ENCODE peak calls at places on chromosomes 13 and 19, in five cellular contexts. T is transverse colon, F is esophagus squamous epithelium, X is right lobe of liver, G is Peyer's patch. Q is an unnamed sample. For H3K4me1, the result is how much of the 10 kb centered on the place peaks cover.

GRCh38 chr19:33406521-33407139 is 33.1 kb downstream of the CEBPG start:
- DNase-seq in F (peak), X (peak), G (peak), T (peak), Q (peak)

GRCh38 chr19:34926361-34926684 is 380 bp upstream of the ZNF30 start:
- DNase-seq in X (no peak), G (no peak), F (no peak), T (no peak), Q (no peak)

GRCh38 chr19:18856385-18857126 is 24.8 kb downstream of the UPF1 start:
- DNase-seq in T (no peak), G (no peak), X (peak), F (no peak), Q (no peak)

GRCh38 chr19:16340654-16341053 is 16.0 kb downstream of the KLF2 start:
- DNase-seq in G (no peak), T (no peak), X (no peak), F (no peak), Q (no peak)

GRCh38 chr13:80802946-80803345 is 462.0 kb upstream of the SPRY2 start:
- DNase-seq in F (no peak), G (no peak), X (no peak), T (no peak), Q (no peak)

GRCh38 chr13:34294483-34295129 is 476.7 kb downstream of the RFC3 start:
- DNase-seq in T (no peak), G (no peak), X (no peak), F (no peak), Q (no peak)

GRCh38 chr13:112902669-112903068 is 66.3 kb upstream of the MCF2L start:
- DNase-seq in T (no peak), X (peak), G (no peak), F (no peak), Q (peak)

GRCh38 chr13:42064259-42064658 is 15.8 kb downstream of the DGKH start:
- DNase-seq in G (no peak), X (no peak), F (no peak), T (no peak), Q (no peak)

GRCh38 chr19:35149463-35149862 is 5.1 kb upstream of the FXYD5 start:
- DNase-seq in F (no peak), G (no peak), X (no peak), T (no peak), Q (no peak)

GRCh38 chr13:98476538-98476966 is 100.4 kb downstream of the STK24 start:
- DNase-seq in G (peak), F (no peak), T (peak), X (peak), Q (peak)

GRCh38 chr19:1826557-1827521 is 14.8 kb upstream of the ATP8B3 start:
- DNase-seq in X (peak), F (no peak), T (no peak), G (no peak), Q (no peak)

GRCh38 chr19:17332677-17333581 is 1.7 kb downstream of the ANO8 start:
- DNase-seq in F (no peak), X (peak), T (no peak), G (no peak), Q (peak)

GRCh38 chr19:49328741-49329140 is 3.8 kb upstream of the SLC6A16 start:
- DNase-seq in T (no peak), F (no peak), G (no peak), X (no peak), Q (no peak)

GRCh38 chr13:69109891-69110525 is 997.6 kb upstream of the ATXN8OS start:
- DNase-seq in X (no peak), G (no peak), F (no peak), T (no peak), Q (no peak)

GRCh38 chr13:75715598-75716523 is 79.7 kb downstream of the LMO7 start:
- DNase-seq in T (no peak), F (no peak), G (no peak), X (no peak), Q (no peak)

GRCh38 chr19:45716314-45717130 is 14.2 kb downstream of the FBXO46 start:
- DNase-seq in F (no peak), T (peak), X (no peak), G (no peak), Q (no peak)

GRCh38 chr13:68051910-68052309 is 821.8 kb upstream of the PCDH9 start:
- DNase-seq in T (no peak), X (no peak), F (no peak), G (no peak), Q (no peak)

GRCh38 chr19:48968179-48968661 is 3.1 kb downstream of the FTL start:
- DNase-seq in X (peak), F (no peak), T (no peak), G (no peak), Q (no peak)

GRCh38 chr19:43501661-43502418 is 2.7 kb downstream of the PHLDB3 start:
- DNase-seq in T (no peak), X (no peak), G (no peak), F (no peak), Q (no peak)

GRCh38 chr13:105579821-105580707 is 955.4 kb downstream of the EFNB2 start:
- DNase-seq in G (no peak), T (no peak), F (no peak), X (no peak), Q (no peak)

GRCh38 chr13:75202981-75203380 is 279.0 kb downstream of the TBC1D4 start:
- DNase-seq in F (no peak), X (no peak), T (no peak), G (no peak), Q (no peak)

DNA sequence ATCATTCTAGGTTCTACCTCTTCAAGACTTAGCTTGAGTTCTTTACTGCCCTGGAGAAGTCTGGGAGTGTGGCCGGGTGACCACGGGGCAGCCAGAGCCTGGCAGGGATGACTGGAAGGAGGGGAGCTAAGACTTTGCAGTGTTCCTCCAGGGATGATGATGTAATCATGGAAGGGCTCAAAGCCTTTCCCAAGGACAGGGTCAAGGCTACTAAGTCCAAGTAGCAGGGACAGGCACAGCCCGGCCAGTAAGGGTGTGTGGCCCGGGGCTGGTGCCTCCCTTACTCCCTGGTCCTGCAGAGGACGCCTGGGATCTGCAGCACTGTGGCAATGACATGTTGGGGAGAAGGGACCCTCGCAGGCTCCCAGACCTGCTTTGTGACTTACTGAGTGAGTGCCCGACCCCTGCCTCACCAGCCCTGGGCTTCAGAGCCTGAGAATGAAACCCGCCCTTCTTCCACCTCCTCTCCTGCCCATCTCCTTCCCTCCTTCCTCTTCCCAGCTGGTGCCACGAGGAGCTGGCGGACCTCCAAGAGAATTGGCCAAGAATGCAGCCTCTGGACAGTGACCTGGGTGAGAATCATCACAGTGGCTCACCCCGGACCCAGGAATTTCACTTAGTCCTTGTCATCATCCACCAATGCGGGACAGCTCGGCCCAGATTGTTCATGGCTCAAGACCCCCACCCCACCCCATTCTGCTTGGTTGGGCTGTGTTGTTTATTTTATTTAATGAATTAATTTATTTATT is 15.6 kb upstream of the FBXO17 start:
- DNase-seq in G (no peak), X (peak), F (no peak), T (no peak), Q (no peak)
- TF ChIP-seq POLR2A in G (no peak), X (no peak), F (no peak), T (no peak), Q (no peak)

GRCh38 chr13:31042084-31042483 is 109.6 kb downstream of the TEX26 start:
- DNase-seq in X (no peak), G (peak), F (no peak), T (no peak), Q (no peak)
- H3K4me1 ChIP-seq in X (under half), G (under half), F (under half), T (under half), Q (under half)

GRCh38 chr13:100724568-100724967 is 50.0 kb upstream of the TMTC4 start:
- DNase-seq in T (no peak), G (no peak), X (no peak), F (no peak), Q (no peak)

GRCh38 chr13:100733261-100733660 is 58.7 kb upstream of the TMTC4 start:
- DNase-seq in F (no peak), G (no peak), T (no peak), X (no peak), Q (no peak)

GRCh38 chr13:100722517-100722916 is 47.9 kb upstream of the TMTC4 start:
- DNase-seq in X (no peak), G (no peak), F (no peak), T (no peak), Q (no peak)

GRCh38 chr13:100725472-100725871 is 50.9 kb upstream of the TMTC4 start:
- DNase-seq in X (no peak), T (no peak), F (no peak), G (no peak), Q (no peak)

DNA sequence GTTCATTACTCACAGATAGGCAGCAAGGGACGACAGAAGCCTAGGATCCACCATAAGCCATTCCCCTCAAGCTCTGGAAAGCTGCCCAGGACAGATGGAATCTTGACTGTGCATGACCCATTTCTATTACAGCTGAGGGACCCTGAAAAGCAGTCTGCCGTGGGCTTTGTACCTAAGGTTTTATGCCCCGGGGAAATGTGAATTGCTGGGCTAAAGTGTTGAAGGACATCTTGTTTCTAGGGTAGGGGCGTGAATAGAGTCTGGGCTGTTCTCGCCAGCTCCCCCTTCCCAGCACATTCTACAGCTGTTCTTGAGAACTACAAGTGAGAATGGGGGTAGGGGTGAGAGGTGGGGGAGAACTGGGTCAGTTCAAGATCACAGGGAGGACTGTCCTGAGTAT is 53.6 kb upstream of the TMTC4 start:
- DNase-seq in T (no peak), X (no peak), G (no peak), F (no peak), Q (no peak)
- H3K4me3 ChIP-seq in T (no peak), X (no peak), G (no peak), F (no peak), Q (no peak)

GRCh38 chr19:32406161-32407003 is 812 bp downstream of the DPY19L3 start:
- DNase-seq in F (no peak), X (no peak), T (no peak), G (no peak), Q (no peak)

GRCh38 chr19:32404939-32405430 is 585 bp upstream of the DPY19L3 start:
- DNase-seq in X (peak), T (peak), G (peak), F (no peak), Q (no peak)

GRCh38 chr19:32405431-32406160 is at the start of gene DPY19L3:
- DNase-seq in X (peak), T (peak), F (peak), G (peak), Q (peak)

GRCh38 chr19:32403291-32403995 is 2.1 kb upstream of the DPY19L3 start:
- DNase-seq in X (no peak), G (no peak), F (no peak), T (no peak), Q (no peak)

GRCh38 chr19:32404213-32404938 is 1.2 kb upstream of the DPY19L3 start:
- DNase-seq in F (no peak), X (no peak), G (no peak), T (no peak), Q (peak)
- TF ChIP-seq POLR2A in F (no peak), X (no peak), G (no peak), T (no peak), Q (no peak)

GRCh38 chr19:4391701-4392543 is 8.4 kb downstream of the SH3GL1 start:
- DNase-seq in T (no peak), X (peak), F (no peak), G (peak), Q (peak)
- H3K4me1 ChIP-seq in T (under half), X (half or more), F (half or more), G (under half), Q (half or more)

GRCh38 chr19:55405638-55406037 is 1.9 kb downstream of the UBE2S start:
- DNase-seq in X (no peak), G (no peak), T (no peak), F (no peak), Q (no peak)
- H3K4me3 ChIP-seq in X (no peak), G (no peak), T (no peak), F (no peak), Q (no peak)

GRCh38 chr19:22527554-22527953 is 105.4 kb upstream of the ZNF98 start:
- DNase-seq in X (no peak), G (no peak), T (no peak), F (no peak), Q (no peak)

GRCh38 chr19:22532388-22533310 is 101.5 kb upstream of the ZNF492 start:
- DNase-seq in G (peak), T (peak), X (peak), F (no peak), Q (no peak)

GRCh38 chr19:22528956-22529355 is 105.2 kb upstream of the ZNF492 start:
- DNase-seq in X (no peak), F (no peak), G (no peak), T (no peak), Q (no peak)

GRCh38 chr19:22526661-22527272 is 104.6 kb upstream of the ZNF98 start:
- DNase-seq in G (no peak), X (no peak), F (no peak), T (no peak), Q (no peak)

GRCh38 chr19:22530042-22530441 is 104.1 kb upstream of the ZNF492 start:
- DNase-seq in X (no peak), F (no peak), G (no peak), T (no peak), Q (no peak)
- TF ChIP-seq POLR2A in X (no peak), F (no peak), G (no peak), T (no peak), Q (no peak)

DNA sequence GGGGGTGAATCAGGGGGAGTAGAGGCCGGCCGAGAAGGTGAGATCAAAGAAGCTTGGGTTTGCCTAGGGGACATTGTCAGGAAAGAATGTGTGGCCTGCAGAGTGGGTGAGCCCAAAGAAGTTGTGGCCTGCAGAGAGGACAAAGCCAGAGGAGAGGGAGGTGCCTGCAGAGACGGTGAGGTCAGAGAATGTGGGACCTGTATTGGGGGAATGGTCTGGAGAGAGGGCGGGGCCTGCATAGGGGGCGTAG is 3.0 kb downstream of the PRR36 start:
- DNase-seq in T (no peak), X (no peak), F (no peak), G (no peak), Q (no peak)
- H3K4me1 ChIP-seq in T (under half), X (under half), F (half or more), G (under half), Q (under half)